ENCODE peak calls at places on chromosomes 4 and X, in four cellular contexts. U is NB4, I is NCI-H460, W is T47D. C is an unnamed sample.

GRCh38 chrX:10633722-10634121 is 13.3 kb upstream of the MID1 start:
- DNase-seq in I (peak; percentile 78), U (peak; percentile 21), W (peak; percentile 85), C (peak; percentile 45)

GRCh38 chrX:7219153-7219705 is 71.3 kb upstream of the PUDP start:
- DNase-seq in W (peak; percentile 42), U (no peak), I (no peak), C (no peak)

GRCh38 chrX:38768079-38768478 is 33.2 kb upstream of the MID1IP1 start:
- DNase-seq in U (peak; percentile 34), I (peak; percentile 34), W (peak; percentile 45), C (peak; percentile 3)

GRCh38 chr4:118999919-119000318 is 111.3 kb downstream of the SYNPO2 start:
- DNase-seq in W (no peak), I (no peak), U (no peak), C (no peak)

GRCh38 chr4:54643172-54643571 is 14.6 kb upstream of the KIT start:
- DNase-seq in W (no peak), U (no peak), I (no peak), C (no peak)

GRCh38 chr4:114378306-114378903 is 220.2 kb upstream of the UGT8 start:
- DNase-seq in U (no peak), I (peak; percentile 7), W (peak; percentile 45), C (peak; percentile 26)

GRCh38 chrX:22396408-22396807 is 123.7 kb downstream of the CBLL2 start:
- DNase-seq in I (no peak), W (no peak), U (no peak), C (no peak)

GRCh38 chrX:11380187-11380586 is 87.0 kb downstream of the AMELX start:
- DNase-seq in I (no peak), W (no peak), U (no peak), C (no peak)

GRCh38 chrX:13994104-13994503 is 35.6 kb downstream of the GEMIN8 start:
- DNase-seq in U (no peak), W (no peak), I (no peak), C (no peak)

GRCh38 chr4:42513748-42514490 is 116.6 kb downstream of the SHISA3 start:
- DNase-seq in U (no peak), W (no peak), I (no peak), C (no peak)

GRCh38 chrX:2284133-2284532 is 216.6 kb downstream of the DHRSX start:
- DNase-seq in I (no peak), U (no peak), W (peak; percentile 4), C (no peak)

GRCh38 chr4:11259837-11260236 is 168.9 kb downstream of the HS3ST1 start:
- DNase-seq in U (no peak), I (no peak), W (no peak), C (no peak)

GRCh38 chr4:150211016-150211415 is 132.8 kb downstream of the DCLK2 start:
- DNase-seq in W (no peak), U (no peak), I (no peak), C (no peak)

GRCh38 chr4:61511716-61512488 is 311.8 kb downstream of the ADGRL3 start:
- DNase-seq in W (no peak), U (no peak), I (no peak), C (peak; percentile 34)

GRCh38 chr4:165006457-165006856 is 25.3 kb upstream of the TRIM60 start:
- DNase-seq in W (no peak), U (no peak), I (no peak), C (no peak)

GRCh38 chr4:131499139-131499873 is 1649.8 kb upstream of the PCDH10 start:
- DNase-seq in W (no peak), I (peak; percentile 12), U (peak; percentile 1), C (peak; percentile 37)

GRCh38 chrX:27660878-27661277 is 70.7 kb downstream of the DCAF8L2 start:
- DNase-seq in I (no peak), U (no peak), W (no peak), C (no peak)

GRCh38 chr4:128228021-128228571 is 59.5 kb downstream of the PGRMC2 start:
- DNase-seq in I (no peak), W (peak; percentile 95), U (no peak), C (no peak)

GRCh38 chrX:150842198-150842553 is 56.3 kb downstream of the CD99L2 start:
- DNase-seq in U (no peak), I (no peak), W (no peak), C (no peak)

GRCh38 chr4:336099-336892 is 1.3 kb upstream of the ZNF141 start:
- DNase-seq in I (no peak), W (peak; percentile 23), U (no peak), C (no peak)

GRCh38 chrX:131816551-131817136 is 206.5 kb upstream of the STK26 start:
- DNase-seq in U (no peak), W (peak; percentile 89), I (no peak), C (no peak)

GRCh38 chrX:19673334-19674040 is 158.2 kb upstream of the MAP3K15 start:
- DNase-seq in I (peak; percentile 86), U (peak; percentile 57), W (no peak), C (peak; percentile 64)

GRCh38 chr4:13543648-13544555 is at the start of gene NKX3-2:
- DNase-seq in U (peak; percentile 70), I (no peak), W (no peak), C (no peak)

GRCh38 chr4:39565925-39566630 is 38.8 kb upstream of the UGDH start:
- DNase-seq in I (no peak), U (no peak), W (no peak), C (peak; percentile 41)

GRCh38 chr4:147582386-147583077 is 34.7 kb upstream of the TMEM184C start:
- DNase-seq in I (no peak), W (no peak), U (no peak), C (no peak)

GRCh38 chrX:43450355-43450754 is 205.7 kb upstream of the MAOA start:
- DNase-seq in I (no peak), W (no peak), U (no peak), C (no peak)

GRCh38 chr4:712093-712492 is 6.5 kb downstream of the PCGF3 start:
- DNase-seq in U (no peak), W (no peak), I (no peak), C (no peak)

GRCh38 chrX:47540754-47541538 is 20.1 kb upstream of the ARAF start:
- DNase-seq in I (peak; percentile 89), U (peak; percentile 87), W (peak; percentile 95), C (peak; percentile 80)

GRCh38 chr4:75880278-75880677 is 22.0 kb downstream of the PPEF2 start:
- DNase-seq in I (no peak), U (no peak), W (no peak), C (no peak)

GRCh38 chrX:10966057-10966456 is 145.1 kb upstream of the HCCS start:
- DNase-seq in I (no peak), U (no peak), W (no peak), C (no peak)

GRCh38 chrX:155070663-155070974 is 317 bp downstream of the CMC4 start:
- DNase-seq in I (no peak), W (no peak), U (no peak), C (peak; percentile 2)

GRCh38 chr4:30256105-30256828 is 463.9 kb upstream of the PCDH7 start:
- DNase-seq in W (peak; percentile 8), U (peak; percentile 10), I (no peak), C (no peak)

GRCh38 chrX:132876509-132876837 is 82.0 kb downstream of the HS6ST2 start:
- DNase-seq in I (no peak), W (no peak), U (no peak), C (no peak)

GRCh38 chr4:168685136-168685535 is 188.3 kb downstream of the PALLD start:
- DNase-seq in U (peak; percentile 5), W (no peak), I (no peak), C (no peak)

C was measured in HTR-8/SVneo.